ENCODE peak calls at places on chromosomes 13 and 19, in four cellular contexts. C is activated CD8-positive, alpha-beta memory T cell treated with anti-CD3 and anti-CD28 coated beads for 1 hour; W is activated T-cell treated with anti-CD3 and anti-CD28 coated beads for 1 hour; J is iPS-NIHi11. Y is an unnamed sample.

GRCh38 chr19:46211201-46211881 is 18.2 kb upstream of the IGFL1 start:
- DNase-seq in C (no peak), J (peak), W (no peak), Y (peak)

GRCh38 chr13:74270018-74270417 is 135.8 kb upstream of the KLF12 start:
- DNase-seq in J (no peak), W (no peak), C (no peak), Y (no peak)

GRCh38 chr19:54439174-54439851 is 9.7 kb upstream of the LENG8 start:
- DNase-seq in C (no peak), J (peak), W (no peak), Y (peak)

GRCh38 chr13:21673592-21674270 is 2.9 kb downstream of the FGF9 start:
- DNase-seq in C (no peak), W (peak), J (peak), Y (peak)

GRCh38 chr13:71831716-71832115 is 35.3 kb downstream of the DACH1 start:
- DNase-seq in W (no peak), C (no peak), J (peak), Y (peak)

GRCh38 chr13:44238011-44238421 is 135.6 kb upstream of the SERP2 start:
- DNase-seq in C (no peak), W (no peak), J (no peak), Y (peak)

GRCh38 chr13:24672141-24673132 is 7.8 kb upstream of the ATP12A start:
- DNase-seq in C (no peak), J (no peak), W (no peak), Y (peak)

GRCh38 chr13:76972430-76972829 is 19.5 kb upstream of the CLN5 start:
- DNase-seq in W (no peak), J (no peak), C (no peak), Y (no peak)

GRCh38 chr13:95588721-95589120 is 36.2 kb downstream of the CLDN10 start:
- DNase-seq in W (no peak), J (no peak), C (no peak), Y (no peak)

GRCh38 chr19:14004619-14005380 is 1.3 kb downstream of the RFX1 start:
- DNase-seq in W (no peak), C (no peak), J (no peak), Y (no peak)

GRCh38 chr13:76609643-76610042 is 276.6 kb downstream of the KCTD12 start:
- DNase-seq in W (no peak), C (no peak), J (no peak), Y (no peak)

GRCh38 chr19:57282011-57282636 is 1.8 kb downstream of the ZNF460 start:
- DNase-seq in W (no peak), C (no peak), J (no peak), Y (no peak)

GRCh38 chr13:21034602-21035190 is 26.7 kb downstream of the LATS2 start:
- DNase-seq in J (no peak), C (no peak), W (no peak), Y (peak)

GRCh38 chr19:39970674-39971379 is at the start of gene PSMC4:
- DNase-seq in C (peak), J (peak), W (peak), Y (peak)

GRCh38 chr13:96532804-96533203 is 442.9 kb downstream of the HS6ST3 start:
- DNase-seq in J (no peak), W (no peak), C (no peak), Y (no peak)

GRCh38 chr19:22422220-22422619 is at the start of gene ZNF98:
- DNase-seq in W (no peak), C (no peak), J (no peak), Y (peak)

Y was measured in left kidney.